ENCODE peak calls at places on chromosomes 12 and 14, in seven cellular contexts. P is psoas muscle, T is keratinocyte, A is right lobe of liver, K is HCT116, E is OCI-LY7, G is A549. J is an unnamed sample.
A peak's percentile ranks its signal among the peaks of the same experiment; 100 is the strongest.

GRCh38 chr12:6834254-6834653 is 6.0 kb downstream of the P3H3 start:
- DNase-seq in P (no peak), T (no peak), A (no peak), K (no peak), E (no peak), G (no peak), J (no peak)

GRCh38 chr12:65156366-65156831 is 13.0 kb upstream of the LEMD3 start:
- DNase-seq in P (no peak), T (no peak), A (no peak), K (no peak), E (peak; percentile 34), G (no peak), J (no peak)

GRCh38 chr14:90698379-90698869 is 117.8 kb downstream of the TTC7B start:
- DNase-seq in P (peak; percentile 65), T (no peak), A (peak; percentile 61), K (no peak), E (no peak), G (no peak), J (peak; percentile 64)

GRCh38 chr12:110809149-110809548 is 37.6 kb upstream of the CCDC63 start:
- DNase-seq in P (no peak), T (no peak), A (no peak), K (no peak), E (no peak), G (no peak), J (no peak)

GRCh38 chr14:104799657-104800599 is 973 bp upstream of the ZBTB42 start:
- DNase-seq in P (peak; percentile 91), T (peak; percentile 13), A (peak; percentile 87), K (no peak), E (peak; percentile 65), G (peak; percentile 54), J (no peak)

GRCh38 chr14:22848391-22849164 is 12.2 kb downstream of the MMP14 start:
- DNase-seq in P (peak; percentile 85), T (no peak), A (peak; percentile 59), K (no peak), E (no peak), G (no peak), J (no peak)

GRCh38 chr12:67442347-67442841 is 173.2 kb downstream of the CAND1 start:
- DNase-seq in P (no peak), T (no peak), A (no peak), K (no peak), E (no peak), G (no peak), J (peak; percentile 58)

GRCh38 chr14:29648045-29648444 is 279.6 kb downstream of the PRKD1 start:
- DNase-seq in P (no peak), T (no peak), A (no peak), K (no peak), E (no peak), G (no peak), J (no peak)

GRCh38 chr12:91355150-91356006 is 172.8 kb upstream of the DCN start:
- DNase-seq in P (peak; percentile 57), T (no peak), A (peak; percentile 58), K (peak; percentile 69), E (peak; percentile 50), G (peak; percentile 50), J (peak; percentile 67)

GRCh38 chr12:93705237-93705636 is 28.1 kb downstream of the CRADD start:
- DNase-seq in P (no peak), T (no peak), A (no peak), K (no peak), E (no peak), G (no peak), J (no peak)

GRCh38 chr14:33862261-33862802 is 88.5 kb downstream of the EGLN3 start:
- DNase-seq in P (no peak), T (no peak), A (no peak), K (no peak), E (no peak), G (no peak), J (no peak)

GRCh38 chr12:54417712-54418440 is 1.2 kb downstream of the ITGA5 start:
- DNase-seq in P (no peak), T (no peak), A (peak; percentile 67), K (no peak), E (no peak), G (no peak), J (peak; percentile 32)

GRCh38 chr14:32342151-32342853 is 13.2 kb downstream of the AKAP6 start:
- DNase-seq in P (no peak), T (peak; percentile 98), A (no peak), K (no peak), E (no peak), G (no peak), J (no peak)

GRCh38 chr14:105806568-105806967 is 280.2 kb downstream of the TMEM121 start:
- DNase-seq in P (no peak), T (no peak), A (no peak), K (no peak), E (no peak), G (no peak), J (no peak)

GRCh38 chr14:105805701-105806100 is 279.3 kb downstream of the TMEM121 start:
- DNase-seq in P (no peak), T (no peak), A (no peak), K (no peak), E (no peak), G (no peak), J (no peak)
- H3K9me3 ChIP-seq in P (no peaks in the 10 kb centered on the region), T (no peaks in the 10 kb centered on the region), A (no peaks in the 10 kb centered on the region), K (no peaks in the 10 kb centered on the region), E (peaks cover 25% of the 10 kb centered on the region), G (peaks cover 2% of the 10 kb centered on the region), J (no peaks in the 10 kb centered on the region)

GRCh38 chr12:3000548-3001275 is 41.5 kb downstream of the TEAD4 start:
- DNase-seq in P (no peak), T (no peak), A (no peak), K (no peak), E (no peak), G (peak; percentile 28), J (peak; percentile 51)

GRCh38 chr12:3002636-3003035 is 43.4 kb downstream of the TEAD4 start:
- DNase-seq in P (no peak), T (peak; percentile 28), A (no peak), K (no peak), E (no peak), G (no peak), J (no peak)

GRCh38 chr12:3003593-3003992 is 44.4 kb downstream of the TEAD4 start:
- DNase-seq in P (peak; percentile 42), T (no peak), A (no peak), K (no peak), E (no peak), G (no peak), J (peak; percentile 95)

GRCh38 chr12:3005736-3006135 is 46.5 kb downstream of the TEAD4 start:
- DNase-seq in P (no peak), T (no peak), A (no peak), K (no peak), E (no peak), G (no peak), J (no peak)

GRCh38 chr12:3004655-3005565 is 45.7 kb downstream of the TEAD4 start:
- DNase-seq in P (no peak), T (no peak), A (no peak), K (no peak), E (peak; percentile 4), G (peak; percentile 55), J (peak; percentile 77)
- TF ChIP-seq CTCF in P (peak; percentile 29), T (peak; percentile 62), A (no peak), K (peak; percentile 31), E (peak; percentile 66), G (no peak), J (peak; percentile 78)

DNA sequence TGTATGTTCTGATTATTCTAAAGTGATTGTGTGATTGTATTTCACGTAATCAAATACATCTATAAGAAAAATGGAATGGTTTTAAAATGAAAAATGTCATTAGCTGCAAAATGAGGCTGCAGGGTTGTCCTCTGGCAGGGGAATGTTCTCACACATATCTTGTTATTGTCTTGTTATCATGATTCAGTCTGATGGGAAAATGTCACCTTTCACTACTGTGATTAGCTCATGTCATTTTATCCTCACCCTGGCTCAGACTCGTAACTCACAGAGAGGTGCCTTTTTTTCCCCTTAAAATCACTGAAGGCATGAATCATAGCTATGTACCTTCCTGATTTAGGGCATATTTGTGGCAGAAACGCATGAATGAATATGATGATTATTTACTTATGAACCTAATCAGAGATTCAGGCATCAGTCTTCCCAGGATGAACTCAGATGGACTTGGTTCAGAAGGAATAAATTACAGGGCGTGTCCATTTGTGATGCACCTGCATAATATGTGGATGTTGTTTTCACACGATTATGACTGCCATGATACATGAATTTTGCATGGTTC is 1339.1 kb downstream of the AACS start:
- DNase-seq in P (no peak), T (no peak), A (no peak), K (no peak), E (no peak), G (no peak), J (no peak)
- H3K9me3 ChIP-seq in P (no peaks in the 10 kb centered on the region), T (peaks cover 2% of the 10 kb centered on the region), A (no peaks in the 10 kb centered on the region), K (peaks cover 3% of the 10 kb centered on the region), E (no peaks in the 10 kb centered on the region), G (peaks cover 3% of the 10 kb centered on the region), J (no peaks in the 10 kb centered on the region)

GRCh38 chr12:81992461-81992860 is 233.3 kb upstream of the PPFIA2 start:
- DNase-seq in P (no peak), T (no peak), A (no peak), K (peak; percentile 21), E (no peak), G (no peak), J (peak; percentile 47)
- TF ChIP-seq CTCF in P (no peak), T (peak; percentile 57), A (peak; percentile 17), K (peak; percentile 31), E (no peak), G (no peak), J (peak; percentile 67)

GRCh38 chr12:34600592-34601462 is 578.5 kb downstream of the ALG10 start:
- DNase-seq in P (no peak), T (no peak), A (peak; percentile 29), K (no peak), E (no peak), G (no peak), J (no peak)
- H3K9me3 ChIP-seq in P (no peaks in the 10 kb centered on the region), T (peaks cover 7% of the 10 kb centered on the region), A (peaks cover 3% of the 10 kb centered on the region), K (peaks cover 8% of the 10 kb centered on the region), E (no peaks in the 10 kb centered on the region), G (peaks cover 9% of the 10 kb centered on the region), J (no peaks in the 10 kb centered on the region)

GRCh38 chr14:106277503-106277902 is 751.1 kb downstream of the TMEM121 start:
- DNase-seq in P (no peak), T (no peak), A (no peak), K (no peak), E (peak; percentile 41), G (no peak), J (no peak)
- TF ChIP-seq CTCF in P (no peak), T (peak; percentile 21), A (peak; percentile 52), K (peak; percentile 41), E (peak; percentile 85), G (peak; percentile 20), J (peak; percentile 76)

J was measured in WERI-Rb-1.